ENCODE peak calls at places on chromosomes 16 and 17, in ten cellular contexts. One of them, this sample, is unnamed.

GRCh38 chr16:70770968-70771552 is 29.9 kb downstream of the VAC14 start:
- DNase-seq in left cardiac atrium: no peak
- DNase-seq in activated B cell treated with CpG ODN at 0.5 μM for 24 hours: peak
- DNase-seq in tibial nerve: peak
- DNase-seq in Caco-2: peak
- DNase-seq in cardiac muscle cell: peak
- DNase-seq in colonic mucosa: peak
- DNase-seq in T-helper 1 cell: peak
- DNase-seq in lower lobe of right lung: no peak
- DNase-seq in RWPE1: peak
- DNase-seq in this sample: peak

GRCh38 chr17:75652934-75653549 is 13.9 kb downstream of the RECQL5 start:
- DNase-seq in RWPE1: peak
- DNase-seq in cardiac muscle cell: peak
- DNase-seq in tibial nerve: no peak
- DNase-seq in lower lobe of right lung: no peak
- DNase-seq in colonic mucosa: no peak
- DNase-seq in T-helper 1 cell: no peak
- DNase-seq in left cardiac atrium: no peak
- DNase-seq in activated B cell treated with CpG ODN at 0.5 μM for 24 hours: no peak
- DNase-seq in Caco-2: peak
- DNase-seq in this sample: no peak

GRCh38 chr17:8041249-8041928 is 2.5 kb downstream of the ALOX15B start:
- DNase-seq in Caco-2: no peak
- DNase-seq in tibial nerve: peak
- DNase-seq in activated B cell treated with CpG ODN at 0.5 μM for 24 hours: no peak
- DNase-seq in colonic mucosa: peak
- DNase-seq in T-helper 1 cell: peak
- DNase-seq in left cardiac atrium: no peak
- DNase-seq in RWPE1: peak
- DNase-seq in lower lobe of right lung: no peak
- DNase-seq in cardiac muscle cell: peak
- DNase-seq in this sample: no peak

GRCh38 chr16:53899471-53899870 is 195.5 kb downstream of the FTO start:
- DNase-seq in tibial nerve: no peak
- DNase-seq in Caco-2: peak
- DNase-seq in colonic mucosa: no peak
- DNase-seq in T-helper 1 cell: no peak
- DNase-seq in activated B cell treated with CpG ODN at 0.5 μM for 24 hours: no peak
- DNase-seq in left cardiac atrium: no peak
- DNase-seq in lower lobe of right lung: no peak
- DNase-seq in RWPE1: no peak
- DNase-seq in cardiac muscle cell: peak
- DNase-seq in this sample: no peak

GRCh38 chr16:848510-849253 is 48.1 kb upstream of the GNG13 start:
- DNase-seq in Caco-2: no peak
- DNase-seq in colonic mucosa: no peak
- DNase-seq in cardiac muscle cell: no peak
- DNase-seq in left cardiac atrium: peak
- DNase-seq in T-helper 1 cell: no peak
- DNase-seq in tibial nerve: no peak
- DNase-seq in RWPE1: no peak
- DNase-seq in activated B cell treated with CpG ODN at 0.5 μM for 24 hours: no peak
- DNase-seq in lower lobe of right lung: no peak
- DNase-seq in this sample: no peak

GRCh38 chr17:34413443-34414076 is 50.5 kb upstream of the CCL1 start:
- DNase-seq in lower lobe of right lung: no peak
- DNase-seq in RWPE1: no peak
- DNase-seq in activated B cell treated with CpG ODN at 0.5 μM for 24 hours: no peak
- DNase-seq in T-helper 1 cell: no peak
- DNase-seq in cardiac muscle cell: peak
- DNase-seq in left cardiac atrium: no peak
- DNase-seq in tibial nerve: no peak
- DNase-seq in Caco-2: no peak
- DNase-seq in colonic mucosa: no peak
- DNase-seq in this sample: no peak

GRCh38 chr16:47713225-47713595 is 252.1 kb downstream of the PHKB start:
- DNase-seq in Caco-2: no peak
- DNase-seq in activated B cell treated with CpG ODN at 0.5 μM for 24 hours: no peak
- DNase-seq in tibial nerve: no peak
- DNase-seq in T-helper 1 cell: no peak
- DNase-seq in colonic mucosa: no peak
- DNase-seq in RWPE1: peak
- DNase-seq in lower lobe of right lung: no peak
- DNase-seq in cardiac muscle cell: peak
- DNase-seq in left cardiac atrium: peak
- DNase-seq in this sample: peak

GRCh38 chr16:627458-628239 is 3.1 kb upstream of the WFIKKN1 start:
- DNase-seq in Caco-2: peak
- DNase-seq in T-helper 1 cell: no peak
- DNase-seq in left cardiac atrium: peak
- DNase-seq in cardiac muscle cell: no peak
- DNase-seq in colonic mucosa: peak
- DNase-seq in tibial nerve: no peak
- DNase-seq in activated B cell treated with CpG ODN at 0.5 μM for 24 hours: no peak
- DNase-seq in RWPE1: no peak
- DNase-seq in lower lobe of right lung: peak
- DNase-seq in this sample: no peak

GRCh38 chr17:56809820-56810179 is 23.9 kb downstream of the C17orf67 start:
- DNase-seq in Caco-2: no peak
- DNase-seq in colonic mucosa: no peak
- DNase-seq in RWPE1: no peak
- DNase-seq in T-helper 1 cell: no peak
- DNase-seq in activated B cell treated with CpG ODN at 0.5 μM for 24 hours: no peak
- DNase-seq in left cardiac atrium: no peak
- DNase-seq in cardiac muscle cell: no peak
- DNase-seq in tibial nerve: no peak
- DNase-seq in lower lobe of right lung: no peak
- DNase-seq in this sample: no peak

GRCh38 chr16:88783391-88784073 is 1.5 kb downstream of the PIEZO1 start:
- DNase-seq in RWPE1: no peak
- DNase-seq in left cardiac atrium: peak
- DNase-seq in Caco-2: no peak
- DNase-seq in activated B cell treated with CpG ODN at 0.5 μM for 24 hours: no peak
- DNase-seq in T-helper 1 cell: no peak
- DNase-seq in colonic mucosa: peak
- DNase-seq in tibial nerve: peak
- DNase-seq in lower lobe of right lung: peak
- DNase-seq in cardiac muscle cell: peak
- DNase-seq in this sample: no peak

GRCh38 chr17:8799001-8799850 is at the start of gene MFSD6L:
- DNase-seq in colonic mucosa: peak
- DNase-seq in lower lobe of right lung: peak
- DNase-seq in cardiac muscle cell: peak
- DNase-seq in left cardiac atrium: no peak
- DNase-seq in tibial nerve: no peak
- DNase-seq in activated B cell treated with CpG ODN at 0.5 μM for 24 hours: no peak
- DNase-seq in T-helper 1 cell: no peak
- DNase-seq in Caco-2: peak
- DNase-seq in RWPE1: peak
- DNase-seq in this sample: no peak

GRCh38 chr16:87165885-87166284 is 151.3 kb downstream of the C16orf95 start:
- DNase-seq in lower lobe of right lung: no peak
- DNase-seq in RWPE1: no peak
- DNase-seq in colonic mucosa: no peak
- DNase-seq in T-helper 1 cell: no peak
- DNase-seq in left cardiac atrium: no peak
- DNase-seq in cardiac muscle cell: no peak
- DNase-seq in Caco-2: no peak
- DNase-seq in tibial nerve: no peak
- DNase-seq in activated B cell treated with CpG ODN at 0.5 μM for 24 hours: no peak
- DNase-seq in this sample: no peak

GRCh38 chr16:68744744-68745280 is 7.7 kb downstream of the CDH1 start:
- DNase-seq in RWPE1: peak
- DNase-seq in cardiac muscle cell: no peak
- DNase-seq in tibial nerve: no peak
- DNase-seq in left cardiac atrium: no peak
- DNase-seq in T-helper 1 cell: no peak
- DNase-seq in Caco-2: peak
- DNase-seq in activated B cell treated with CpG ODN at 0.5 μM for 24 hours: no peak
- DNase-seq in lower lobe of right lung: peak
- DNase-seq in colonic mucosa: peak
- DNase-seq in this sample: no peak

GRCh38 chr17:75854111-75854748 is 905 bp downstream of the WBP2 start:
- DNase-seq in RWPE1: peak
- DNase-seq in cardiac muscle cell: peak
- DNase-seq in lower lobe of right lung: no peak
- DNase-seq in tibial nerve: peak
- DNase-seq in colonic mucosa: no peak
- DNase-seq in Caco-2: no peak
- DNase-seq in left cardiac atrium: no peak
- DNase-seq in activated B cell treated with CpG ODN at 0.5 μM for 24 hours: no peak
- DNase-seq in T-helper 1 cell: no peak
- DNase-seq in this sample: no peak

GRCh38 chr16:52547001-52547833 is at the start of gene TOX3:
- DNase-seq in Caco-2: peak
- DNase-seq in RWPE1: no peak
- DNase-seq in colonic mucosa: peak
- DNase-seq in activated B cell treated with CpG ODN at 0.5 μM for 24 hours: no peak
- DNase-seq in left cardiac atrium: no peak
- DNase-seq in lower lobe of right lung: no peak
- DNase-seq in tibial nerve: no peak
- DNase-seq in T-helper 1 cell: no peak
- DNase-seq in cardiac muscle cell: no peak
- DNase-seq in this sample: no peak

GRCh38 chr17:82789051-82789592 is 37.3 kb downstream of the TBCD start:
- DNase-seq in colonic mucosa: no peak
- DNase-seq in lower lobe of right lung: no peak
- DNase-seq in cardiac muscle cell: no peak
- DNase-seq in Caco-2: no peak
- DNase-seq in tibial nerve: no peak
- DNase-seq in T-helper 1 cell: no peak
- DNase-seq in left cardiac atrium: no peak
- DNase-seq in RWPE1: no peak
- DNase-seq in activated B cell treated with CpG ODN at 0.5 μM for 24 hours: no peak
- DNase-seq in this sample: no peak

GRCh38 chr17:13429201-13429600 is 172.5 kb downstream of the HS3ST3A1 start:
- DNase-seq in colonic mucosa: no peak
- DNase-seq in cardiac muscle cell: peak
- DNase-seq in Caco-2: peak
- DNase-seq in left cardiac atrium: no peak
- DNase-seq in RWPE1: no peak
- DNase-seq in activated B cell treated with CpG ODN at 0.5 μM for 24 hours: no peak
- DNase-seq in lower lobe of right lung: no peak
- DNase-seq in tibial nerve: peak
- DNase-seq in T-helper 1 cell: no peak
- DNase-seq in this sample: no peak

GRCh38 chr16:19785081-19785480 is 67.0 kb downstream of the IQCK start:
- DNase-seq in Caco-2: no peak
- DNase-seq in activated B cell treated with CpG ODN at 0.5 μM for 24 hours: no peak
- DNase-seq in tibial nerve: no peak
- DNase-seq in left cardiac atrium: no peak
- DNase-seq in T-helper 1 cell: no peak
- DNase-seq in cardiac muscle cell: no peak
- DNase-seq in lower lobe of right lung: no peak
- DNase-seq in colonic mucosa: no peak
- DNase-seq in RWPE1: no peak
- DNase-seq in this sample: no peak

GRCh38 chr16:48949636-48950035 is 332.0 kb downstream of the CBLN1 start:
- DNase-seq in tibial nerve: no peak
- DNase-seq in Caco-2: no peak
- DNase-seq in cardiac muscle cell: no peak
- DNase-seq in RWPE1: no peak
- DNase-seq in T-helper 1 cell: no peak
- DNase-seq in activated B cell treated with CpG ODN at 0.5 μM for 24 hours: no peak
- DNase-seq in lower lobe of right lung: no peak
- DNase-seq in left cardiac atrium: no peak
- DNase-seq in colonic mucosa: no peak
- DNase-seq in this sample: no peak

GRCh38 chr16:27253526-27253930 is 15.0 kb downstream of the NSMCE1 start:
- DNase-seq in cardiac muscle cell: peak
- DNase-seq in T-helper 1 cell: no peak
- DNase-seq in left cardiac atrium: no peak
- DNase-seq in Caco-2: no peak
- DNase-seq in RWPE1: peak
- DNase-seq in tibial nerve: no peak
- DNase-seq in activated B cell treated with CpG ODN at 0.5 μM for 24 hours: no peak
- DNase-seq in lower lobe of right lung: no peak
- DNase-seq in colonic mucosa: no peak
- DNase-seq in this sample: no peak

GRCh38 chr17:300881-301280 is 51.7 kb downstream of the RPH3AL start:
- DNase-seq in activated B cell treated with CpG ODN at 0.5 μM for 24 hours: no peak
- DNase-seq in RWPE1: no peak
- DNase-seq in lower lobe of right lung: peak
- DNase-seq in cardiac muscle cell: no peak
- DNase-seq in tibial nerve: no peak
- DNase-seq in Caco-2: no peak
- DNase-seq in left cardiac atrium: peak
- DNase-seq in T-helper 1 cell: no peak
- DNase-seq in colonic mucosa: no peak
- DNase-seq in this sample: no peak

GRCh38 chr16:68686905-68687304 is 41.8 kb downstream of the CDH3 start:
- DNase-seq in Caco-2: no peak
- DNase-seq in RWPE1: no peak
- DNase-seq in activated B cell treated with CpG ODN at 0.5 μM for 24 hours: no peak
- DNase-seq in tibial nerve: no peak
- DNase-seq in colonic mucosa: no peak
- DNase-seq in T-helper 1 cell: no peak
- DNase-seq in left cardiac atrium: no peak
- DNase-seq in cardiac muscle cell: no peak
- DNase-seq in lower lobe of right lung: no peak
- DNase-seq in this sample: no peak

This sample was measured in stimulated activated CD4-positive, alpha-beta T cell treated with anti-CD3 and anti-CD28 coated beads, TNF-alpha, amount 100 ng/mL, for 48 hours.